ENCODE peak calls at places on chromosomes 4 and X, in eight cellular contexts. B, D, U, Q, F, R, Y and C are unnamed samples.

GRCh38 chr4:5795580-5795979 is 84.6 kb downstream of the EVC start:
- DNase-seq in U (no peak), Y (no peak), F (no peak), D (no peak), R (no peak), Q (no peak), B (no peak), C (no peak)

GRCh38 chrX:19846995-19847790 is 40.2 kb downstream of the SH3KBP1 start:
- DNase-seq in Q (peak), R (no peak), D (no peak), Y (peak), B (no peak), U (no peak), F (peak), C (peak)

GRCh38 chrX:136028383-136028984 is 43.2 kb downstream of the SLC9A6 start:
- DNase-seq in D (no peak), U (no peak), B (no peak), F (no peak), Y (peak), R (no peak), Q (peak), C (no peak)

GRCh38 chr4:143402776-143403550 is 66.3 kb downstream of the GAB1 start:
- DNase-seq in R (no peak), F (no peak), D (no peak), Q (no peak), U (no peak), B (no peak), Y (no peak), C (no peak)

GRCh38 chr4:721261-722171 is 15.9 kb downstream of the PCGF3 start:
- DNase-seq in D (no peak), B (no peak), F (peak), Y (no peak), U (no peak), R (no peak), Q (no peak), C (no peak)

GRCh38 chr4:21531048-21531447 is 417.5 kb downstream of the KCNIP4 start:
- DNase-seq in D (no peak), U (no peak), R (no peak), Y (no peak), F (no peak), B (no peak), Q (no peak), C (no peak)

GRCh38 chr4:159455675-159456235 is 352.9 kb downstream of the RAPGEF2 start:
- DNase-seq in D (no peak), F (no peak), Y (peak), U (no peak), B (no peak), R (no peak), Q (peak), C (peak)

GRCh38 chr4:8534129-8534528 is 46.1 kb upstream of the GPR78 start:
- DNase-seq in D (no peak), F (peak), B (no peak), Q (no peak), Y (peak), U (no peak), R (no peak), C (no peak)

GRCh38 chr4:7876096-7876993 is 63.3 kb downstream of the AFAP1 start:
- DNase-seq in B (peak), Q (peak), D (no peak), F (no peak), R (peak), U (no peak), Y (peak), C (peak)

GRCh38 chr4:108774809-108775530 is 12.1 kb upstream of the ETNPPL start:
- DNase-seq in Q (no peak), U (no peak), B (no peak), D (no peak), F (no peak), R (no peak), Y (no peak), C (no peak)

GRCh38 chrX:97234471-97235097 is 350.9 kb downstream of the RPA4 start:
- DNase-seq in U (no peak), B (no peak), Y (no peak), Q (no peak), F (no peak), R (no peak), D (no peak), C (no peak)

GRCh38 chrX:107826286-107827136 is 845 bp downstream of the MID2 start:
- DNase-seq in Q (peak), Y (peak), D (peak), U (peak), B (peak), F (peak), R (peak), C (peak)